ENCODE peak calls at places on chromosomes 4 and X, in nine cellular contexts. Z is GM23248, R is uterus, N is right atrium auricular region, A is right cardiac atrium, X is cardiac muscle cell, W is mammary epithelial cell, F is colonic mucosa, Q is GM12878. M is an unnamed sample.

GRCh38 chrX:24955372-24955771 is 60.4 kb downstream of the ARX start:
- DNase-seq in F (no peak), N (no peak), Z (no peak), A (no peak), X (no peak), W (no peak), R (no peak), Q (no peak), M (no peak)

GRCh38 chr4:113952452-113953029 is 26.9 kb downstream of the ARSJ start:
- DNase-seq in Q (peak; percentile 12), W (peak; percentile 27), Z (peak; percentile 63), N (no peak), A (no peak), R (no peak), X (peak; percentile 63), F (peak; percentile 55), M (no peak)

GRCh38 chrX:154541896-154542722 is 4.5 kb downstream of the G6PD start:
- DNase-seq in N (peak; percentile 95), F (peak; percentile 57), R (peak; percentile 88), Q (no peak), Z (peak; percentile 79), A (peak; percentile 90), W (peak; percentile 84), X (no peak), M (peak; percentile 63)

GRCh38 chr4:2366252-2367192 is 51.9 kb downstream of the ZFYVE28 start:
- DNase-seq in F (no peak), N (no peak), W (no peak), R (no peak), Z (peak; percentile 20), X (no peak), Q (no peak), A (no peak), M (no peak)

GRCh38 chrX:25112156-25112555 is 96.4 kb upstream of the ARX start:
- DNase-seq in X (no peak), Q (no peak), A (no peak), R (no peak), F (no peak), N (no peak), W (no peak), Z (no peak), M (no peak)

GRCh38 chr4:161003418-161004057 is 1160.3 kb downstream of the FSTL5 start:
- DNase-seq in Z (no peak), A (no peak), N (no peak), F (no peak), W (no peak), X (no peak), R (no peak), Q (no peak), M (no peak)

GRCh38 chrX:103310592-103311400 is at the start of gene BEX2:
- DNase-seq in Q (no peak), Z (peak; percentile 40), R (peak; percentile 74), X (peak; percentile 92), N (no peak), W (peak; percentile 62), F (peak; percentile 83), A (peak; percentile 75), M (peak; percentile 88)

GRCh38 chrX:41014776-41015175 is 70.5 kb upstream of the USP9X start:
- DNase-seq in X (no peak), R (no peak), N (no peak), F (no peak), W (peak; percentile 88), A (no peak), Q (no peak), Z (peak; percentile 75), M (no peak)

GRCh38 chr4:155248002-155248896 is 39.8 kb downstream of the NPY2R start:
- DNase-seq in Z (no peak), A (no peak), Q (no peak), F (no peak), N (no peak), W (peak; percentile 1), X (no peak), R (no peak), M (no peak)

GRCh38 chrX:40388441-40388840 is 192.3 kb upstream of the ATP6AP2 start:
- DNase-seq in A (no peak), Z (no peak), N (no peak), F (no peak), W (no peak), Q (no peak), R (no peak), X (no peak), M (no peak)

GRCh38 chr4:186149872-186150271 is 41.5 kb upstream of the CYP4V2 start:
- DNase-seq in F (peak; percentile 49), X (peak; percentile 21), N (peak; percentile 88), R (peak; percentile 78), W (no peak), A (peak; percentile 91), Z (peak; percentile 57), Q (no peak), M (no peak)

GRCh38 chrX:77484045-77484444 is 36.9 kb downstream of the FGF16 start:
- DNase-seq in Q (no peak), Z (no peak), F (no peak), A (no peak), N (no peak), X (no peak), W (no peak), R (no peak), M (no peak)
- H3K4me1 ChIP-seq in Q (no peaks in the 10 kb centered on the region), Z (no peaks in the 10 kb centered on the region), F (no peaks in the 10 kb centered on the region), A (no peaks in the 10 kb centered on the region), N (no peaks in the 10 kb centered on the region), X (no peaks in the 10 kb centered on the region), W (no peaks in the 10 kb centered on the region), R (no peaks in the 10 kb centered on the region), M (no peaks in the 10 kb centered on the region)

DNA sequence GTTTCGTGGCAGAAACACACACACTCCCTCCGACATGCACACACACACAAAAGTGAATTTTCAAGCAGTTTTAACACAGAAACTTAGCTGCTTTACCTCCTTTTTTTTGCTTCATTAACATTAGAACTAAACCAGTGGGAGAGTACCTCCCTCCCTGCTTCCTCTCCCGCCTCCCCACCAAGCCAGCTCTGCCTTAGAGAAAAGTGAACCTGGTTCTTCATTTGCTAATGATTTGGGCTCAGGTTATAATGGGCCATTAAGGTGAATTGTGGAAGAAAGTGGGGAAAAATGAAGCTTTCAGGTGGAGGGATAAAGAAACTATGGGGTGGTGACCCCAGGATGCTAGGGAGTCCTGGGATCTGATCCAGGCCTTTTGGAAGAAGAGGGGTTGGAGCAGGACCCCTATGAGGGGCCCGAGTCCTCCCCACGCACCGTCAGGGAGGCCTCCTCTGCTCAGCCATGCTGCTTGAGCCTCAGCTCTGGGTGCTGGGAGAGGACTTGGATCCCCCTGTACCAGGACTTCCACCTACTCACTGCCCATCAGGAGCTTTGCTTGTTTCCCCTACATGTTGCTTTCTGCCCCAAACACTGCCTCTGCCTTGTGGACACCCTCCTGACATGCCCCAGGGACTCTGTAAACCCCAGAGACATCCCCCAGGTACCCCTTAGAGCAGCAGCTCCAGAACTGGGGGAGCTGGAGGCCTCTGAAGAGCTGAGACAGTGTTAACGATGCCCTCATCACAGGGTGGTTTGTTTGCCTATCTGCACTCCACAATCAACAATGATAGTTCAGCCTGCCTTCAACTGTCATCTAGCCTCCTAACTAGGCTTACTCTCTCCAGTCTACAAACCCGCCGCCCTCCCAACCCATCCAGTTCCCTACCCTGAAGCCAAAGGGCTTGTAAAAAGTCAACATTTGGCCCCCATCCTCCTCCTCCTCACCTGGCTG is 6.5 kb upstream of the JADE1 start:
- DNase-seq in N (no peak), W (no peak), Q (no peak), F (no peak), Z (no peak), X (no peak), A (no peak), R (no peak), M (no peak)
- H3K4me3 ChIP-seq in N (no peak overlapping the region), W (no peak overlapping the region), Q (no peak overlapping the region), F (no peak overlapping the region), Z (no peak overlapping the region), X (no peak overlapping the region), A (no peak overlapping the region), R (no peak overlapping the region), M (no peak overlapping the region)

DNA sequence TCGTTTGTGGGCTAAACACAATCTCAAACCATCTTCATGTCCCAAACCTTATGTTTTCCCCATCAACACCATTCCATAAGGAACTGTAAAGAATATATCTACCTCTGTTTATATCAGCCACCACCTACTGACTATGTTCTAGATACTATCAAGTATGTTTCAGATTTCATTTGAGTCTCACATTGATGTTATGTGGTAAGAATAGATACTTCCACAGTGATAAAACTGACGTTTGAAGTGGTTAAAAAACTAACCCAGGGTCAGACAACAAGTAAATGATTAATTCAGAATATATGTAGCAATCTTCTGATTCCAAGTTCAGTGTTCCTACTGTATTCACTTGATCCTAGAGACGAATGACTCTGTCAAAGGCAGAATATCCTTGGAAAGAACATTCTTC is 156.8 kb upstream of the RASGEF1B start:
- DNase-seq in X (no peak), Q (no peak), F (no peak), Z (no peak), A (no peak), N (no peak), W (peak; percentile 20), R (no peak), M (no peak)
- H3K4me1 ChIP-seq in X (peaks cover 21% of the 10 kb centered on the region), Q (no peaks in the 10 kb centered on the region), F (no peaks in the 10 kb centered on the region), Z (peaks cover 14% of the 10 kb centered on the region), A (peaks cover 2% of the 10 kb centered on the region), N (peaks cover 9% of the 10 kb centered on the region), W (peaks cover 13% of the 10 kb centered on the region), R (no peaks in the 10 kb centered on the region), M (no peaks in the 10 kb centered on the region)

GRCh38 chr4:67580577-67580976 is 22.1 kb downstream of the STAP1 start:
- DNase-seq in R (no peak), Q (no peak), F (no peak), A (no peak), N (no peak), W (no peak), X (no peak), Z (no peak), M (no peak)

GRCh38 chr4:67576538-67576937 is 18.0 kb downstream of the STAP1 start:
- DNase-seq in Z (no peak), N (no peak), X (no peak), W (no peak), F (no peak), R (no peak), A (no peak), Q (no peak), M (no peak)

GRCh38 chr4:67584496-67584895 is 26.0 kb downstream of the STAP1 start:
- DNase-seq in W (no peak), F (no peak), Q (no peak), N (no peak), A (no peak), R (no peak), X (no peak), Z (no peak), M (no peak)

GRCh38 chr4:67581913-67582312 is 23.4 kb downstream of the STAP1 start:
- DNase-seq in W (no peak), R (no peak), F (no peak), Z (no peak), X (no peak), N (no peak), A (no peak), Q (no peak), M (no peak)

DNA sequence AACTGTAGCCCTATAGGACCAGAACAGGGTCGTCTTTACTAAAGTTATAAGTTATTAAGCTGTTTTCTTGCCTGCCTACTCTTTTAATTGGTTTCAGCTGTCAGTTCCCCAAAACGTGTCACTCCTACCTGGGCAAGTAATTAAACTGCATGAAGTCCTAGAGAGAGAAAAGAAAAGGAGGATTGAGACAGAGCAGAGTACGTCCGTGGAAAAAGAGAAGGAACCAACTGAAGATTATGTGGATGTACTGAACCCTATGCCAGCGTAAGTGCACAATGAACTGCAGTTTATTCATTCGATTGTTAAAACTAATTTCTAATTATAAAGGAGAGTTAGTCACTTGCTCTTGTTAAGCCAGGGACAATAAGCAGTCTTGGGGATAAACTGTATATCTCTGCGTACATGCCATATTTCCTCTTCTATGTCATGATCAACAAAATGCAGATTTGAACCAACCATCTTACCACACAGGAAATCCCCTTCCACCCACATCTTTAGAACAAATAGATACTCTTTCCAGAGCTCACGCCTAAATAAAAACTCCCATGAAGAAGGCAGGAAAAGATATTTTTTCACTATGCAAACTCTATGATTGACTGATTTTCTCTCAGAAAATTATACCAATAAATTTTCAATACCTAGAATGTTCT is 22.8 kb downstream of the STAP1 start:
- DNase-seq in Z (no peak), W (no peak), N (no peak), Q (no peak), R (no peak), X (no peak), F (no peak), A (no peak), M (no peak)
- H3K4me3 ChIP-seq in Z (no peak overlapping the region), W (no peak overlapping the region), N (no peak overlapping the region), Q (peak overlapping the region; percentile 40), R (no peak overlapping the region), X (no peak overlapping the region), F (no peak overlapping the region), A (no peak overlapping the region), M (no peak overlapping the region)

M was measured in Peyer's patch.